ENCODE peak calls at places on chromosome 15, in four cellular contexts. One of them, this sample, is unnamed.

GRCh38 chr15:74428442-74428787 is 5.3 kb downstream of the SEMA7A start:
- DNase-seq in NCI-H774: no peak
- DNase-seq in endothelial cell: no peak
- DNase-seq in HEK293T: no peak
- DNase-seq in this sample: no peak

GRCh38 chr15:69976366-69976994 is 121.2 kb downstream of the TLE3 start:
- DNase-seq in NCI-H774: no peak
- DNase-seq in endothelial cell: peak; percentile 69
- DNase-seq in HEK293T: peak; percentile 38
- DNase-seq in this sample: no peak

GRCh38 chr15:93196136-93196670 is 107.2 kb upstream of the RGMA start:
- DNase-seq in NCI-H774: no peak
- DNase-seq in endothelial cell: no peak
- DNase-seq in HEK293T: no peak
- DNase-seq in this sample: no peak

GRCh38 chr15:67792250-67792942 is 32.9 kb upstream of the SKOR1 start:
- DNase-seq in HEK293T: peak; percentile 55
- DNase-seq in endothelial cell: no peak
- DNase-seq in NCI-H774: no peak
- DNase-seq in this sample: no peak

GRCh38 chr15:55627730-55628368 is 39.7 kb upstream of the PYGO1 start:
- DNase-seq in NCI-H774: no peak
- DNase-seq in HEK293T: no peak
- DNase-seq in endothelial cell: no peak
- DNase-seq in this sample: no peak

GRCh38 chr15:67521770-67522568 is 1.0 kb downstream of the C15orf61 start:
- DNase-seq in HEK293T: no peak
- DNase-seq in NCI-H774: no peak
- DNase-seq in endothelial cell: no peak
- DNase-seq in this sample: no peak

GRCh38 chr15:27324871-27325270 is 353.9 kb downstream of the GABRG3 start:
- DNase-seq in NCI-H774: no peak
- DNase-seq in endothelial cell: no peak
- DNase-seq in HEK293T: no peak
- DNase-seq in this sample: no peak

GRCh38 chr15:93072440-93073394 is 16.3 kb downstream of the RGMA start:
- DNase-seq in HEK293T: peak; percentile 87
- DNase-seq in NCI-H774: no peak
- DNase-seq in endothelial cell: peak; percentile 69
- DNase-seq in this sample: peak; percentile 86

GRCh38 chr15:56460947-56461346 is 4.0 kb downstream of the MNS1 start:
- DNase-seq in endothelial cell: no peak
- DNase-seq in NCI-H774: no peak
- DNase-seq in HEK293T: no peak
- DNase-seq in this sample: no peak

GRCh38 chr15:37888356-37888755 is 46.1 kb upstream of the TMCO5A start:
- DNase-seq in endothelial cell: no peak
- DNase-seq in HEK293T: no peak
- DNase-seq in NCI-H774: no peak
- DNase-seq in this sample: no peak

GRCh38 chr15:39426552-39427532 is 154.0 kb upstream of the THBS1 start:
- DNase-seq in HEK293T: no peak
- DNase-seq in NCI-H774: no peak
- DNase-seq in endothelial cell: no peak
- DNase-seq in this sample: no peak

GRCh38 chr15:92503889-92504288 is 110.2 kb downstream of the ST8SIA2 start:
- DNase-seq in endothelial cell: no peak
- DNase-seq in NCI-H774: no peak
- DNase-seq in HEK293T: no peak
- DNase-seq in this sample: no peak

GRCh38 chr15:98003976-98004375 is 43.5 kb downstream of the ARRDC4 start:
- DNase-seq in endothelial cell: no peak
- DNase-seq in NCI-H774: no peak
- DNase-seq in HEK293T: no peak
- DNase-seq in this sample: no peak

GRCh38 chr15:73956276-73957086 is 30.2 kb downstream of the LOXL1 start:
- DNase-seq in endothelial cell: no peak
- DNase-seq in NCI-H774: no peak
- DNase-seq in HEK293T: no peak
- DNase-seq in this sample: no peak

GRCh38 chr15:90750186-90750585 is 33.0 kb downstream of the BLM start:
- DNase-seq in NCI-H774: no peak
- DNase-seq in endothelial cell: no peak
- DNase-seq in HEK293T: no peak
- DNase-seq in this sample: no peak

GRCh38 chr15:64653757-64654156 is 121.6 kb downstream of the RBPMS2 start:
- DNase-seq in HEK293T: no peak
- DNase-seq in endothelial cell: no peak
- DNase-seq in NCI-H774: no peak
- DNase-seq in this sample: no peak

GRCh38 chr15:75763137-75763611 is 50.5 kb upstream of the CSPG4 start:
- DNase-seq in endothelial cell: no peak
- DNase-seq in HEK293T: no peak
- DNase-seq in NCI-H774: no peak
- DNase-seq in this sample: no peak

GRCh38 chr15:38905634-38906033 is 341.0 kb upstream of the RASGRP1 start:
- DNase-seq in HEK293T: no peak
- DNase-seq in endothelial cell: no peak
- DNase-seq in NCI-H774: no peak
- DNase-seq in this sample: no peak

GRCh38 chr15:28989239-28989830 is 103.6 kb downstream of the APBA2 start:
- DNase-seq in endothelial cell: peak; percentile 6
- DNase-seq in NCI-H774: no peak
- DNase-seq in HEK293T: peak; percentile 17
- DNase-seq in this sample: no peak

GRCh38 chr15:41631880-41632279 is 28.3 kb upstream of the MGA start:
- DNase-seq in HEK293T: no peak
- DNase-seq in NCI-H774: no peak
- DNase-seq in endothelial cell: no peak
- DNase-seq in this sample: no peak

GRCh38 chr15:47872869-47873301 is 155.6 kb downstream of the SEMA6D start:
- DNase-seq in endothelial cell: no peak
- DNase-seq in HEK293T: no peak
- DNase-seq in NCI-H774: no peak
- DNase-seq in this sample: no peak

GRCh38 chr15:38699633-38700230 is 135.1 kb upstream of the RASGRP1 start:
- DNase-seq in NCI-H774: peak; percentile 29
- DNase-seq in HEK293T: peak; percentile 48
- DNase-seq in endothelial cell: peak; percentile 67
- DNase-seq in this sample: peak; percentile 63

GRCh38 chr15:40344631-40345120 is 3.9 kb upstream of the CCDC9B start:
- DNase-seq in HEK293T: peak; percentile 60
- DNase-seq in NCI-H774: peak; percentile 29
- DNase-seq in endothelial cell: peak; percentile 70
- DNase-seq in this sample: no peak

GRCh38 chr15:100457201-100457600 is 71.5 kb downstream of the CERS3 start:
- DNase-seq in HEK293T: no peak
- DNase-seq in endothelial cell: no peak
- DNase-seq in NCI-H774: no peak
- DNase-seq in this sample: no peak

GRCh38 chr15:40891810-40892448 is 2.3 kb upstream of the VPS18 start:
- DNase-seq in NCI-H774: peak; percentile 53
- DNase-seq in endothelial cell: peak; percentile 51
- DNase-seq in HEK293T: no peak
- DNase-seq in this sample: no peak

GRCh38 chr15:85499498-85499897 is 119.1 kb downstream of the AKAP13 start:
- DNase-seq in HEK293T: no peak
- DNase-seq in NCI-H774: no peak
- DNase-seq in endothelial cell: no peak
- DNase-seq in this sample: no peak

GRCh38 chr15:56598991-56599390 is 134.1 kb upstream of the MNS1 start:
- DNase-seq in endothelial cell: no peak
- DNase-seq in NCI-H774: no peak
- DNase-seq in HEK293T: no peak
- DNase-seq in this sample: no peak

GRCh38 chr15:69760263-69760855 is 307.7 kb downstream of the RPLP1 start:
- DNase-seq in endothelial cell: no peak
- DNase-seq in HEK293T: no peak
- DNase-seq in NCI-H774: no peak
- DNase-seq in this sample: no peak

GRCh38 chr15:99435761-99436346 is 129.9 kb upstream of the MEF2A start:
- DNase-seq in NCI-H774: no peak
- DNase-seq in HEK293T: no peak
- DNase-seq in endothelial cell: no peak
- DNase-seq in this sample: no peak

GRCh38 chr15:88255109-88255495 is 1.4 kb downstream of the NTRK3 start:
- DNase-seq in NCI-H774: no peak
- DNase-seq in endothelial cell: no peak
- DNase-seq in HEK293T: no peak
- DNase-seq in this sample: no peak

GRCh38 chr15:87755226-87755625 is 501.3 kb downstream of the NTRK3 start:
- DNase-seq in endothelial cell: no peak
- DNase-seq in HEK293T: no peak
- DNase-seq in NCI-H774: peak; percentile 56
- DNase-seq in this sample: no peak

GRCh38 chr15:96321422-96322391 is 8.8 kb upstream of the NR2F2 start:
- DNase-seq in HEK293T: no peak
- DNase-seq in endothelial cell: no peak
- DNase-seq in NCI-H774: no peak
- DNase-seq in this sample: no peak

GRCh38 chr15:61660579-61660978 is 399.7 kb downstream of the VPS13C start:
- DNase-seq in NCI-H774: no peak
- DNase-seq in endothelial cell: no peak
- DNase-seq in HEK293T: no peak
- DNase-seq in this sample: no peak

GRCh38 chr15:46126581-46126980 is 491.8 kb downstream of the SQOR start:
- DNase-seq in NCI-H774: no peak
- DNase-seq in HEK293T: no peak
- DNase-seq in endothelial cell: no peak
- DNase-seq in this sample: no peak